ENCODE peak calls at places on chromosomes 4 and X, in seven cellular contexts. X, R, Y, Q, I, P and J are unnamed samples. For H3K4me1, the result is how much of the 10 kb centered on the place peaks cover.

GRCh38 chr4:163191999-163192398 is 25.3 kb upstream of the NAF1 start:
- DNase-seq in X (peak), R (no peak), Y (no peak), Q (peak), I (no peak), P (no peak), J (no peak)

GRCh38 chr4:152021788-152022438 is 261.1 kb upstream of the GATB start:
- DNase-seq in X (no peak), R (no peak), Y (no peak), Q (no peak), I (no peak), P (no peak), J (no peak)

GRCh38 chr4:80731436-80731835 is 299.1 kb upstream of the BMP3 start:
- DNase-seq in X (no peak), R (no peak), Y (no peak), Q (no peak), I (no peak), P (no peak), J (no peak)

GRCh38 chr4:22235798-22236197 is 280.1 kb downstream of the ADGRA3 start:
- DNase-seq in X (no peak), R (no peak), Y (no peak), Q (no peak), I (no peak), P (no peak), J (no peak)

GRCh38 chrX:112078606-112079005 is 4.0 kb downstream of the TRPC5 start:
- DNase-seq in X (no peak), R (no peak), Y (no peak), Q (peak), I (no peak), P (no peak), J (no peak)

GRCh38 chrX:69107231-69107739 is 58.0 kb downstream of the PJA1 start:
- DNase-seq in X (peak), R (no peak), Y (peak), Q (no peak), I (no peak), P (peak), J (no peak)

GRCh38 chr4:82046796-82047195 is 327.0 kb downstream of the HNRNPD start:
- DNase-seq in X (no peak), R (no peak), Y (no peak), Q (no peak), I (no peak), P (no peak), J (no peak)

GRCh38 chrX:69793260-69793935 is 177.5 kb downstream of the EDA start:
- DNase-seq in X (no peak), R (no peak), Y (no peak), Q (no peak), I (no peak), P (no peak), J (no peak)

GRCh38 chrX:143988356-143988755 is 104.5 kb downstream of the UBE2NL start:
- DNase-seq in X (no peak), R (no peak), Y (no peak), Q (no peak), I (no peak), P (no peak), J (no peak)

GRCh38 chr4:6689506-6689960 is 4.1 kb upstream of the S100P start:
- DNase-seq in X (no peak), R (no peak), Y (peak), Q (no peak), I (no peak), P (peak), J (no peak)

GRCh38 chrX:100731441-100732281 is at the start of gene SYTL4:
- DNase-seq in X (no peak), R (no peak), Y (peak), Q (peak), I (no peak), P (peak), J (peak)

GRCh38 chr4:83535520-83535944 is 376 bp upstream of the GPAT3 start:
- DNase-seq in X (no peak), R (no peak), Y (peak), Q (peak), I (peak), P (peak), J (peak)

GRCh38 chr4:105895609-105896460 is 564 bp downstream of the NPNT start:
- DNase-seq in X (no peak), R (no peak), Y (peak), Q (peak), I (no peak), P (peak), J (peak)

GRCh38 chr4:6574747-6575502 is at the start of gene MAN2B2:
- DNase-seq in X (peak), R (peak), Y (peak), Q (peak), I (peak), P (peak), J (peak)

GRCh38 chr4:95432466-95432865 is 116.3 kb downstream of the UNC5C start:
- DNase-seq in X (no peak), R (no peak), Y (no peak), Q (no peak), I (no peak), P (no peak), J (no peak)

GRCh38 chr4:142703694-142704309 is 142.3 kb downstream of the INPP4B start:
- DNase-seq in X (no peak), R (peak), Y (no peak), Q (no peak), I (no peak), P (no peak), J (no peak)

GRCh38 chr4:146379744-146380143 is 142.0 kb downstream of the SLC10A7 start:
- DNase-seq in X (no peak), R (no peak), Y (no peak), Q (no peak), I (no peak), P (no peak), J (no peak)

GRCh38 chr4:13815231-13815630 is 187.7 kb upstream of the BOD1L1 start:
- DNase-seq in X (no peak), R (no peak), Y (no peak), Q (no peak), I (no peak), P (no peak), J (no peak)

GRCh38 chr4:77465271-77465670 is 140.3 kb upstream of the CXCL13 start:
- DNase-seq in X (peak), R (no peak), Y (no peak), Q (peak), I (no peak), P (peak), J (no peak)

GRCh38 chrX:2499507-2499906 is 1.3 kb downstream of the DHRSX start:
- DNase-seq in X (no peak), R (no peak), Y (peak), Q (no peak), I (no peak), P (no peak), J (no peak)

GRCh38 chrX:38806875-38807601 is 5.8 kb downstream of the MID1IP1 start:
- DNase-seq in X (no peak), R (no peak), Y (no peak), Q (no peak), I (no peak), P (no peak), J (no peak)
- H3K4me1 ChIP-seq in X (under half), R (under half), Y (under half), Q (under half), I (under half), P (under half), J (under half)

GRCh38 chr4:108166038-108166437 is 2.7 kb downstream of the LEF1 start:
- DNase-seq in X (no peak), R (peak), Y (no peak), Q (no peak), I (no peak), P (no peak), J (no peak)
- H3K4me1 ChIP-seq in X (under half), R (under half), Y (under half), Q (under half), I (under half), P (under half), J (under half)

GRCh38 chrX:21944136-21944615 is 3.7 kb downstream of the SMS start:
- DNase-seq in X (no peak), R (no peak), Y (no peak), Q (no peak), I (no peak), P (peak), J (no peak)
- H3K4me1 ChIP-seq in X (under half), R (under half), Y (under half), Q (under half), I (under half), P (under half), J (under half)

GRCh38 chrX:5409106-5409505 is 819.6 kb downstream of the NLGN4X start:
- DNase-seq in X (no peak), R (no peak), Y (no peak), Q (no peak), I (no peak), P (no peak), J (no peak)
- H3K4me1 ChIP-seq in X (under half), R (under half), Y (under half), Q (under half), I (under half), P (under half), J (under half)

GRCh38 chr4:2604614-2605013 is 68.2 kb downstream of the FAM193A start:
- DNase-seq in X (no peak), R (no peak), Y (no peak), Q (no peak), I (no peak), P (no peak), J (peak)
- H3K4me1 ChIP-seq in X (under half), R (under half), Y (under half), Q (under half), I (under half), P (under half), J (under half)

GRCh38 chr4:154595807-154596206 is 5.3 kb upstream of the FGA start:
- DNase-seq in X (no peak), R (no peak), Y (no peak), Q (no peak), I (no peak), P (no peak), J (no peak)
- H3K4me1 ChIP-seq in X (under half), R (under half), Y (under half), Q (under half), I (under half), P (under half), J (under half)

GRCh38 chr4:182577411-182577810 is 334.2 kb downstream of the TENM3 start:
- DNase-seq in X (no peak), R (no peak), Y (no peak), Q (no peak), I (no peak), P (no peak), J (no peak)

GRCh38 chr4:182574706-182575105 is 331.5 kb downstream of the TENM3 start:
- DNase-seq in X (no peak), R (no peak), Y (no peak), Q (no peak), I (no peak), P (no peak), J (no peak)

GRCh38 chr4:182575225-182575624 is 332.0 kb downstream of the TENM3 start:
- DNase-seq in X (no peak), R (no peak), Y (no peak), Q (no peak), I (no peak), P (no peak), J (no peak)

GRCh38 chr4:182576609-182577289 is 333.5 kb downstream of the TENM3 start:
- DNase-seq in X (no peak), R (no peak), Y (no peak), Q (no peak), I (no peak), P (no peak), J (no peak)

GRCh38 chr4:182578402-182578801 is 335.2 kb downstream of the TENM3 start:
- DNase-seq in X (no peak), R (no peak), Y (no peak), Q (peak), I (no peak), P (peak), J (no peak)
- H3K4me1 ChIP-seq in X (under half), R (under half), Y (under half), Q (under half), I (under half), P (under half), J (under half)

GRCh38 chr4:38982356-38983095 is 49.7 kb downstream of the TMEM156 start:
- DNase-seq in X (no peak), R (no peak), Y (no peak), Q (no peak), I (no peak), P (no peak), J (no peak)

GRCh38 chr4:38987491-38987890 is 44.7 kb downstream of the TMEM156 start:
- DNase-seq in X (no peak), R (no peak), Y (no peak), Q (no peak), I (no peak), P (no peak), J (no peak)

GRCh38 chr4:38983756-38984647 is 48.2 kb downstream of the TMEM156 start:
- DNase-seq in X (no peak), R (no peak), Y (no peak), Q (no peak), I (no peak), P (no peak), J (no peak)

GRCh38 chr4:38989487-38989886 is 42.7 kb downstream of the TMEM156 start:
- DNase-seq in X (no peak), R (no peak), Y (no peak), Q (peak), I (no peak), P (no peak), J (no peak)

DNA sequence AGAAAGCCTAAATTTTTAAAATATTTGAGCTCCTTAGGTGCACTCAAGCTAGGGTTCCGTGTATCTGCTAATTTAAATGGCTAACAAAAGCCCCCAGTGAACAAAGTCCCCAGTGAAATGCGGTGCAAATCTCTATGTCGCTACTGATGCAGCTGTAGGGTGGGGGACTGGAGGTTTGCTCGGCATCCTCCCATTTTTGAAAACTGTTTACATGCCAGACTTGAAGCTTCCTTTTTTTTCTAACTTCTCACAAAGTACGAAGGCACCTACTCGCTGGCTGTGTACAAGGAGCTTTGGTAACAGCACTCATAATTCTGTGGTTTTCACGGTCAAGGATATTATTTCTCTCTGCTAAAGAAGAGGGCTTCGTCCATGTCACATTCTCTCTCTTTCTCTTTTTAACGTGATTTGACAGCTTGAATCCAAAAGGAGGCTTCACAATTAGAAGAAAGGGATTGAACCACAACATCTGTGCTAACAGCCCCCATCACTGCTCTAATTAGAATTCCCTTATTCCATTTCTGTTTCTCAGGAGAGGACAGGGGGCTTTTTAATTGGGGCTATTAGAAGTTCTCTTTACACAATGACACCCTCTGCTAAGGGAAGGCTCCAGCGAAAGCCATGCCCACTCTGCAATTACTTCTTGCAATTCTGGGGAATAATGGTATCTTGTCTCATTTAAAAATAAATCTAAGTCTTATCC is 46.7 kb downstream of the TMEM156 start:
- DNase-seq in X (no peak), R (no peak), Y (no peak), Q (no peak), I (no peak), P (no peak), J (no peak)
- H3K4me1 ChIP-seq in X (under half), R (under half), Y (under half), Q (under half), I (under half), P (under half), J (under half)

GRCh38 chr4:87916636-87917035 is 58.9 kb upstream of the SPP1 start:
- DNase-seq in X (no peak), R (no peak), Y (peak), Q (no peak), I (no peak), P (no peak), J (no peak)

GRCh38 chr4:87913871-87914270 is 61.6 kb upstream of the SPP1 start:
- DNase-seq in X (no peak), R (no peak), Y (no peak), Q (no peak), I (no peak), P (no peak), J (no peak)

GRCh38 chr4:87918314-87919058 is 57.0 kb upstream of the SPP1 start:
- DNase-seq in X (no peak), R (no peak), Y (no peak), Q (no peak), I (no peak), P (no peak), J (no peak)

GRCh38 chr4:87912164-87913004 is 63.1 kb upstream of the SPP1 start:
- DNase-seq in X (no peak), R (no peak), Y (no peak), Q (no peak), I (no peak), P (no peak), J (no peak)

DNA sequence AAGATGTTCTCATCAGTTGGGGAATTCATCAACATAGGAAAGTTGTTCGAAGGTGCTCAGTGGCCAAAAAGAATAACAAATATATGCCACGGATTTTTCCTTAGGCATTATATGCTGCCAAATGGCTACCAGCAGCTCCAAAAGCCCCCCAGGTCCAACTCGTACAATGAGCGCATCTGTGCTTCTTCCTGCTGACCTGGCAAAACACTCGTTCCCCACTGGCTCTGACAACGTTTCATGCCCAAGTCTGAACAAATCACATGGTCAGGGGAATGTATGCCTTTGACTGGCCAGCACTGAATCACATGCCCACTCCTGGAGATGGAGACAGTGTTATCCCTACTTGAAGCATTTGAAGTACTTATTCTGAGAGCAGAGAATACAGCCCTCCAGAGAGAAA is 59.9 kb upstream of the SPP1 start:
- DNase-seq in X (no peak), R (no peak), Y (no peak), Q (no peak), I (no peak), P (no peak), J (no peak)
- H3K4me1 ChIP-seq in X (under half), R (under half), Y (under half), Q (under half), I (under half), P (under half), J (under half)

GRCh38 chr4:123547818-123548200 is 151.2 kb downstream of the SPRY1 start:
- DNase-seq in X (no peak), R (no peak), Y (no peak), Q (no peak), I (no peak), P (no peak), J (no peak)
- H3K4me1 ChIP-seq in X (under half), R (under half), Y (under half), Q (under half), I (under half), P (under half), J (under half)